ENCODE peak calls at places on chromosome 9, in seven cellular contexts. V is spleen, Z is stomach, E is K562, F is breast epithelium, O is endothelial cell of umbilical vein, U is sigmoid colon. S is an unnamed sample.

GRCh38 chr9:68747043-68747533 is 42.0 kb downstream of the PIP5K1B start:
- DNase-seq in E (peak; percentile 68), V (no peak), O (no peak), Z (no peak), U (no peak), F (peak; percentile 50), S (no peak)

GRCh38 chr9:72485821-72486605 is 35.4 kb upstream of the TMC1 start:
- DNase-seq in V (no peak), E (no peak), F (no peak), O (no peak), Z (no peak), U (no peak), S (no peak)

GRCh38 chr9:78127271-78128225 is 95.9 kb upstream of the GNAQ start:
- DNase-seq in V (no peak), F (peak; percentile 65), Z (no peak), U (no peak), O (no peak), E (no peak), S (no peak)

GRCh38 chr9:112404367-112404979 is 24.6 kb downstream of the HSDL2 start:
- DNase-seq in U (no peak), V (no peak), F (no peak), E (no peak), O (no peak), Z (no peak), S (no peak)

GRCh38 chr9:127503947-127504886 is 52.9 kb downstream of the LRSAM1 start:
- DNase-seq in E (peak; percentile 74), U (peak; percentile 94), O (peak; percentile 75), F (peak; percentile 85), Z (peak; percentile 90), V (peak; percentile 94), S (no peak)

GRCh38 chr9:123434619-123435240 is 78.7 kb downstream of the CRB2 start:
- DNase-seq in Z (no peak), U (peak; percentile 29), E (peak; percentile 38), F (no peak), V (peak; percentile 41), O (no peak), S (no peak)

GRCh38 chr9:112041536-112042243 is 133.4 kb downstream of the SUSD1 start:
- DNase-seq in O (peak; percentile 83), V (no peak), E (no peak), Z (no peak), F (no peak), U (peak; percentile 68), S (peak; percentile 94)

GRCh38 chr9:96203867-96204412 is 98.0 kb downstream of the HSD17B3 start:
- DNase-seq in U (no peak), O (no peak), F (no peak), V (no peak), Z (no peak), E (no peak), S (no peak)

GRCh38 chr9:93205045-93205768 is 21.3 kb downstream of the WNK2 start:
- DNase-seq in E (no peak), U (peak; percentile 89), O (no peak), V (peak; percentile 76), Z (peak; percentile 43), F (no peak), S (no peak)

GRCh38 chr9:134231330-134231745 is 67.0 kb upstream of the RNU6ATAC start:
- DNase-seq in V (no peak), E (no peak), U (peak; percentile 85), Z (no peak), O (no peak), F (no peak), S (no peak)
- TF ChIP-seq POLR2AphosphoS5 in V (peak; percentile 39), E (no peak), U (no peak), Z (peak; percentile 58), O (no peak), F (no peak), S (no peak)

DNA sequence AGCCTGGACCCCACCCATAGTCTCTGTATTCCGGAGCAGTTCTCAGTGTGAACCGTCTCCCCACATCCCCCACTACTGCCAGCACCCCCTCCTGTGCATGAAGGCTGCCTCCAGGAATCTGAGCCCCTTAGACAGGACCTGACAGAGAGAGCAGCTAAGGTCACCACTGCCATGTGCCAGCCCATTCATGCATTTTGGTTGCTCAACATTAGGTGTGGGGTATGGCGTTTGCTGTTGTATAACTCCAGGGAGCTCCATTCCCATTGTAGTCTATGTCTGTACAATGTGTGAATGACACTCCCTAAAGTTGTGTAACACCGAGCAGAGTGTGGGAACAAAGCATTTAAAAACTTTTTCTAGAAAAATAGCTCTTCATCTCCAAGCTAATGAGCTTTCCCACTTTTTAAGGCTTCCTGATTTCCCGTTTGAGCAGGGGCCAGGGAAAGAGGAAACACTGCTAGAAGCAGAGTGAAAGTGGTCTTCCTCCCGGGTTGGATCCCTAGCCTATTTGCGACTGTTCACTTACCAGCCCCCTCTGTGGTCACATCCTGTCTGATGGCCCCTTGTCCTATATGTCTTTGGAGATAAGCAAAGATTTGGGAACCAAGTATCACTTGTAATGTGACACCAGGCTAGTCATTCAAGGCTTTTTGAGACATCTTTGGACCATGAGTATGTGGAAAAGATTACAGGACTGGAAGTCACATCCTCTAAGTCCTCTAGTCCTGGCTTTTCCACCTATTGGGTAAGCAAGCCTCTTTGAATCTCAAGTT is 5.9 kb downstream of the DNAJB5 start:
- DNase-seq in F (no peak), Z (no peak), E (no peak), O (peak; percentile 42), U (no peak), V (no peak), S (no peak)
- TF ChIP-seq POLR2AphosphoS5 in F (no peak), Z (peak; percentile 22), E (no peak), O (no peak), U (peak; percentile 50), V (no peak), S (no peak)

GRCh38 chr9:20559236-20559896 is 62.9 kb downstream of the MLLT3 start:
- DNase-seq in F (no peak), Z (no peak), O (no peak), U (no peak), E (no peak), V (no peak), S (no peak)
- TF ChIP-seq POLR2AphosphoS5 in F (no peak), Z (no peak), O (no peak), U (no peak), E (no peak), V (no peak), S (no peak)

DNA sequence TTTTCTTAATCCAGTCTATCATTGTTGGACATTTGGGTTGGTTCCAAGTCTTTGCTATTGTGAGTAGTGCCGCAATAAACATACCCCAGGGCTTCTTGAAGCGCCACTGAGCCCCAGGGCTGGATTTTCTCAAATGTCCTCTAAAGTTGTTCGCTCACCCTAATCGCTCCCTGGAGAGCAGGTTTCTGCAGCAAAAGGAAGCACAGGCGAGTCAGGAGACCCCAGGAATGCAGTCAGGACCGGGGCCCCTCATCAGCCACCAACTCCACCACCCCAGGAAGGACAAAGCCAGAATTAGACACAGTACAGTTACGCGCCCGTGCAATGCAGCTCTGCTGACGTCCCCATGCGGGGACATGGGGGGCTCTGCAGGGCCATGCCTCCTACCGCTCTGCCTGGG is 15.7 kb upstream of the OBP2B start:
- DNase-seq in F (no peak), E (no peak), O (no peak), Z (no peak), U (peak; percentile 24), V (no peak), S (no peak)
- TF ChIP-seq POLR2AphosphoS5 in F (no peak), E (no peak), O (no peak), Z (no peak), U (no peak), V (no peak), S (no peak)